ENCODE peak calls at places on chromosomes 6 and 20, in eight cellular contexts. V is ovary, E is A549, R is activated B cell treated with CpG ODN at 0.5 μM for 24 hours, S is heart right ventricle, N is left ventricle myocardium inferior, Q is PC-3, J is left lung. O is an unnamed sample.

GRCh38 chr6:170344631-170345576 is 38.3 kb downstream of the FAM120B start:
- DNase-seq in V (no peak), E (peak), R (no peak), S (peak), N (no peak), Q (peak), J (no peak), O (no peak)

GRCh38 chr6:141634269-141634668 is 498.5 kb upstream of the GJE1 start:
- DNase-seq in V (no peak), E (no peak), R (no peak), S (no peak), N (no peak), Q (no peak), J (no peak), O (no peak)

GRCh38 chr20:63754008-63754407 is 14.4 kb downstream of the SLC2A4RG start:
- DNase-seq in V (no peak), E (no peak), R (no peak), S (no peak), N (no peak), Q (no peak), J (no peak), O (no peak)

GRCh38 chr20:24961384-24962181 is 12.5 kb downstream of the CST7 start:
- DNase-seq in V (no peak), E (no peak), R (no peak), S (no peak), N (no peak), Q (no peak), J (no peak), O (no peak)

GRCh38 chr6:49541210-49541724 is 9.2 kb upstream of the C6orf141 start:
- DNase-seq in V (no peak), E (peak), R (no peak), S (no peak), N (no peak), Q (peak), J (no peak), O (no peak)

GRCh38 chr6:148590881-148591280 is 155.9 kb upstream of the UST start:
- DNase-seq in V (no peak), E (peak), R (no peak), S (no peak), N (no peak), Q (no peak), J (no peak), O (no peak)

GRCh38 chr6:43627008-43627825 is 1.8 kb downstream of the GTPBP2 start:
- DNase-seq in V (no peak), E (peak), R (no peak), S (peak), N (peak), Q (peak), J (peak), O (no peak)

GRCh38 chr6:81561071-81561564 is 191.4 kb downstream of the TENT5A start:
- DNase-seq in V (no peak), E (no peak), R (no peak), S (no peak), N (no peak), Q (no peak), J (no peak), O (no peak)

GRCh38 chr6:44697333-44697732 is 309.8 kb downstream of the CDC5L start:
- DNase-seq in V (no peak), E (no peak), R (no peak), S (peak), N (no peak), Q (no peak), J (no peak), O (no peak)

GRCh38 chr6:158448856-158449255 is 111.0 kb upstream of the TMEM181 start:
- DNase-seq in V (no peak), E (no peak), R (no peak), S (no peak), N (no peak), Q (no peak), J (no peak), O (no peak)

GRCh38 chr6:11601776-11602605 is 64.4 kb downstream of the TMEM170B start:
- DNase-seq in V (no peak), E (peak), R (no peak), S (no peak), N (no peak), Q (peak), J (no peak), O (no peak)

GRCh38 chr6:2186516-2186915 is 58.9 kb downstream of the GMDS start:
- DNase-seq in V (no peak), E (no peak), R (no peak), S (no peak), N (no peak), Q (no peak), J (no peak), O (no peak)

GRCh38 chr20:43955244-43956191 is 40.9 kb downstream of the TOX2 start:
- DNase-seq in V (peak), E (peak), R (peak), S (no peak), N (no peak), Q (peak), J (peak), O (no peak)

GRCh38 chr6:29509711-29510110 is 22.0 kb upstream of the MAS1L start:
- DNase-seq in V (no peak), E (no peak), R (no peak), S (no peak), N (no peak), Q (no peak), J (no peak), O (no peak)

GRCh38 chr20:63774348-63774735 is 34.8 kb downstream of the SLC2A4RG start:
- DNase-seq in V (peak), E (no peak), R (no peak), S (no peak), N (no peak), Q (no peak), J (no peak), O (no peak)

GRCh38 chr6:31122803-31123706 is 2.8 kb upstream of the CDSN start:
- DNase-seq in V (peak), E (peak), R (no peak), S (peak), N (peak), Q (no peak), J (peak), O (no peak)

GRCh38 chr20:44776977-44777376 is 31.3 kb downstream of the KCNK15 start:
- DNase-seq in V (no peak), E (peak), R (no peak), S (peak), N (no peak), Q (peak), J (no peak), O (peak)

GRCh38 chr6:16948376-16948775 is 153.5 kb upstream of the STMND1 start:
- DNase-seq in V (no peak), E (no peak), R (no peak), S (no peak), N (no peak), Q (no peak), J (no peak), O (no peak)

GRCh38 chr6:32152414-32153251 is 894 bp upstream of the PRRT1 start:
- DNase-seq in V (peak), E (no peak), R (no peak), S (no peak), N (no peak), Q (no peak), J (no peak), O (no peak)

GRCh38 chr6:98833101-98834059 is 994 bp upstream of the POU3F2 start:
- DNase-seq in V (peak), E (peak), R (no peak), S (no peak), N (no peak), Q (peak), J (no peak), O (no peak)
- TF ChIP-seq CTCF in V (no peak), E (no peak), R (no peak), S (no peak), N (peak), Q (no peak), J (no peak), O (peak)

DNA sequence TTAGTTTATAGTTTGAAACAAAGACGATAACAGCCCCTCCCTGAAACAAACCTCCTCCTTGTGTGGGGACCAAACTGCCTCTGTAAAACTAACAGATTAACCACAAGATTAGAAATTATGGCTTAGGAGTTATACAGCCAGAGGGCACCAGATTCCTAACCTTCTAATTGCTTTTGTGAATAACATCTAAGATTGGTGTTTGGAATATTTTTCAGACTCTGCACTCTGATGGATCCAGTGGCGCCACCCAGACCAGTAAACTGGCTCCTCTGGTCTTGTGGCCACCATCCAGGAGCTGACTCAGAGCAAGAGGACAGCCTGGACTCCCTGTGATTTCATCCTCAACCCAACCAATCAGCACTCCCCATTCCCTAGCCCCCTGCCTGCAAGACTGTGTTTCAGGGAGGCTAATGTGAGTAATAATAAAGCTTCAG is 58.3 kb upstream of the SLC22A16 start:
- DNase-seq in V (no peak), E (no peak), R (no peak), S (no peak), N (no peak), Q (peak), J (no peak), O (no peak)
- TF ChIP-seq CTCF in V (no peak), E (no peak), R (no peak), S (no peak), N (peak), Q (peak), J (no peak), O (no peak)

GRCh38 chr6:90669420-90669819 is 82.5 kb upstream of the MAP3K7 start:
- DNase-seq in V (no peak), E (no peak), R (no peak), S (no peak), N (no peak), Q (no peak), J (no peak), O (no peak)
- TF ChIP-seq CTCF in V (no peak), E (no peak), R (no peak), S (no peak), N (no peak), Q (no peak), J (no peak), O (no peak)

DNA sequence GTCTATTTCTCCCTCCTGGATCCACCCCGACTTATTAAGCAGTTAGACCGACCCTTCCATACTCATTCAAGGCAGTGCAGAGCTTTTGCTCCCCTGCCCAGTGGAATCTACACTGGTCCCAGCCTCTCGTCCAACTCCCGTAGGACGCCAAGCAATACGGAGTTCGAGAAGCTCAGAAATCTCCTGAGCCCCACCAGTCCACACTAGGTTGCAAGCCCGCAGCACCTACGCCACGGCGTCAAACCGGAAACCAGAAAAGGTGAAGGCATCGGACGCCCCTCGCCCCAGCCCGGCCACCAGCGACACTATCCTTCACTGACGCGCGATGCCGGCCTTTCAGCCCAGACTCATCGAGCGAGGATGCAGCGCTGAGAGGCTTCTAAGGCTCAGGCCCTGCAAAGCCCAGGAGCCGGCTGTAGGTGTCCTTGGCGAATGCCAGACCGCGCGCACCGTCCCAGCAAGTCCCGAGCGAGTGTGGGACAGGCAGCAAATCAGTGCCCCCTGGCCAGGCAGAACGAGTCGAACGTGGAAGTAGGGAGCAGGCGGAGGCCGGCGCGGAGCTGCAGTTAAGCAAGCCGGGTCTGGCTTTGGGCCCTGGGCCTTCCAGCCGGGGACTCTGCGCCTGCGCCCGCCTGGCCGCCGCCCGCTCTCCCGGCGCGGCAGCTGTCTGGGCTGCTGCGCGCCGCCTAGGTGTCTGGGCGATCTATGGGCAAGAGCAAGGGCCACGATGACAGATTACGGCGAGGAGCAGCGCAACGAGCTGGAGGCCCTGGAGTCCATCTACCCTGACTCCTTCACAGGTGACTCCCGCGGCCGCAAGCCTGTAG is at the start of gene RWDD1:
- DNase-seq in V (peak), E (peak), R (peak), S (peak), N (peak), Q (peak), J (peak), O (peak)
- TF ChIP-seq CTCF in V (no peak), E (no peak), R (no peak), S (peak), N (peak), Q (no peak), J (no peak), O (no peak)

GRCh38 chr6:135672256-135672655 is 174.7 kb upstream of the AHI1 start:
- DNase-seq in V (no peak), E (no peak), R (no peak), S (no peak), N (no peak), Q (no peak), J (no peak), O (no peak)

GRCh38 chr6:135680964-135681913 is 170.3 kb upstream of the PDE7B start:
- DNase-seq in V (no peak), E (peak), R (no peak), S (no peak), N (no peak), Q (peak), J (no peak), O (no peak)

GRCh38 chr6:135675026-135675425 is 176.5 kb upstream of the PDE7B start:
- DNase-seq in V (no peak), E (no peak), R (no peak), S (no peak), N (no peak), Q (no peak), J (no peak), O (no peak)

GRCh38 chr6:135673671-135674309 is 176.2 kb upstream of the AHI1 start:
- DNase-seq in V (no peak), E (no peak), R (no peak), S (no peak), N (no peak), Q (no peak), J (peak), O (no peak)

GRCh38 chr6:135675862-135676261 is 175.6 kb upstream of the PDE7B start:
- DNase-seq in V (no peak), E (peak), R (no peak), S (no peak), N (no peak), Q (peak), J (no peak), O (peak)
- TF ChIP-seq CTCF in V (no peak), E (peak), R (peak), S (peak), N (peak), Q (peak), J (no peak), O (peak)

O was measured in progenitor cell of endocrine pancreas.